ENCODE peak calls at places on chromosomes 4 and X, in ten cellular contexts. W, R, J, A, Q, X, Z, K, B and H are unnamed samples.

GRCh38 chr4:139841464-139842195 is 176.0 kb downstream of the MGST2 start:
- DNase-seq in W (no peak), R (no peak), J (no peak), A (no peak), Q (peak), X (no peak), Z (no peak), K (no peak), B (no peak), H (no peak)

GRCh38 chr4:101155859-101156430 is 191.4 kb downstream of the PPP3CA start:
- DNase-seq in W (no peak), R (no peak), J (no peak), A (no peak), Q (no peak), X (peak), Z (no peak), K (no peak), B (no peak), H (no peak)

GRCh38 chrX:10187421-10187820 is 30.6 kb downstream of the CLCN4 start:
- DNase-seq in W (no peak), R (no peak), J (no peak), A (no peak), Q (no peak), X (no peak), Z (no peak), K (no peak), B (no peak), H (no peak)

GRCh38 chrX:20433376-20433775 is 166.7 kb upstream of the RPS6KA3 start:
- DNase-seq in W (no peak), R (no peak), J (no peak), A (no peak), Q (no peak), X (no peak), Z (no peak), K (peak), B (no peak), H (no peak)

GRCh38 chrX:78019586-78020483 is 50.4 kb upstream of the PGAM4 start:
- DNase-seq in W (no peak), R (no peak), J (no peak), A (no peak), Q (peak), X (no peak), Z (no peak), K (no peak), B (no peak), H (no peak)

GRCh38 chr4:10590896-10591295 is 93.7 kb downstream of the CLNK start:
- DNase-seq in W (no peak), R (no peak), J (no peak), A (no peak), Q (no peak), X (no peak), Z (no peak), K (peak), B (no peak), H (no peak)

GRCh38 chrX:24494544-24495113 is 29.5 kb downstream of the PDK3 start:
- DNase-seq in W (no peak), R (no peak), J (peak), A (no peak), Q (peak), X (no peak), Z (no peak), K (peak), B (no peak), H (no peak)

GRCh38 chrX:108139303-108139702 is 47.7 kb downstream of the ATG4A start:
- DNase-seq in W (no peak), R (no peak), J (no peak), A (no peak), Q (peak), X (no peak), Z (peak), K (no peak), B (no peak), H (no peak)

GRCh38 chrX:112477653-112478052 is 202.1 kb downstream of the LHFPL1 start:
- DNase-seq in W (no peak), R (no peak), J (no peak), A (no peak), Q (no peak), X (no peak), Z (no peak), K (no peak), B (no peak), H (no peak)

GRCh38 chrX:50448565-50448964 is 22.1 kb downstream of the DGKK start:
- DNase-seq in W (no peak), R (no peak), J (no peak), A (no peak), Q (peak), X (no peak), Z (peak), K (peak), B (no peak), H (no peak)

GRCh38 chrX:72685810-72686465 is 28.2 kb downstream of the PHKA1 start:
- DNase-seq in W (no peak), R (no peak), J (peak), A (no peak), Q (peak), X (no peak), Z (no peak), K (no peak), B (no peak), H (no peak)

GRCh38 chr4:118865091-118865708 is 23.5 kb upstream of the SYNPO2 start:
- DNase-seq in W (no peak), R (no peak), J (no peak), A (no peak), Q (peak), X (peak), Z (peak), K (peak), B (peak), H (no peak)

GRCh38 chr4:40306991-40307390 is 28.1 kb upstream of the CHRNA9 start:
- DNase-seq in W (no peak), R (no peak), J (no peak), A (no peak), Q (no peak), X (no peak), Z (no peak), K (no peak), B (no peak), H (no peak)

GRCh38 chr4:8039290-8039689 is 99.6 kb upstream of the AFAP1 start:
- DNase-seq in W (no peak), R (no peak), J (no peak), A (no peak), Q (no peak), X (no peak), Z (peak), K (no peak), B (no peak), H (peak)

GRCh38 chr4:184437988-184438774 is 36.2 kb downstream of the IRF2 start:
- DNase-seq in W (no peak), R (no peak), J (no peak), A (no peak), Q (peak), X (no peak), Z (no peak), K (no peak), B (no peak), H (no peak)

GRCh38 chrX:39401483-39402110 is 600.3 kb downstream of the MID1IP1 start:
- DNase-seq in W (no peak), R (no peak), J (no peak), A (no peak), Q (no peak), X (peak), Z (no peak), K (no peak), B (no peak), H (no peak)

GRCh38 chr4:138175337-138175794 is 66.8 kb downstream of the SLC7A11 start:
- DNase-seq in W (no peak), R (no peak), J (no peak), A (no peak), Q (no peak), X (no peak), Z (no peak), K (peak), B (no peak), H (no peak)

GRCh38 chr4:77308843-77309242 is 151.8 kb downstream of the CCNG2 start:
- DNase-seq in W (no peak), R (no peak), J (peak), A (peak), Q (peak), X (no peak), Z (peak), K (peak), B (no peak), H (no peak)

GRCh38 chr4:82201303-82201702 is 172.5 kb downstream of the HNRNPD start:
- DNase-seq in W (no peak), R (no peak), J (no peak), A (no peak), Q (no peak), X (no peak), Z (no peak), K (peak), B (no peak), H (no peak)

GRCh38 chrX:71366674-71367256 is 608 bp downstream of the TAF1 start:
- DNase-seq in W (no peak), R (peak), J (no peak), A (no peak), Q (peak), X (peak), Z (peak), K (peak), B (peak), H (peak)

GRCh38 chr4:38928886-38929285 is 61.3 kb downstream of the FAM114A1 start:
- DNase-seq in W (no peak), R (no peak), J (no peak), A (no peak), Q (no peak), X (no peak), Z (no peak), K (no peak), B (no peak), H (no peak)

GRCh38 chr4:166887457-166887856 is 346.8 kb downstream of the SPOCK3 start:
- DNase-seq in W (no peak), R (no peak), J (no peak), A (no peak), Q (no peak), X (no peak), Z (no peak), K (no peak), B (no peak), H (no peak)

GRCh38 chr4:171846232-171846631 is 33.0 kb downstream of the GALNTL6 start:
- DNase-seq in W (no peak), R (no peak), J (no peak), A (peak), Q (peak), X (peak), Z (peak), K (peak), B (no peak), H (no peak)

GRCh38 chr4:7067147-7067522 is 729 bp downstream of the GRPEL1 start:
- DNase-seq in W (no peak), R (peak), J (no peak), A (no peak), Q (no peak), X (peak), Z (no peak), K (peak), B (peak), H (peak)

GRCh38 chrX:150293311-150294013 is 69.7 kb upstream of the MAMLD1 start:
- DNase-seq in W (no peak), R (no peak), J (no peak), A (no peak), Q (no peak), X (no peak), Z (no peak), K (no peak), B (no peak), H (no peak)

GRCh38 chr4:67035501-67035900 is 509.8 kb downstream of the CENPC start:
- DNase-seq in W (no peak), R (no peak), J (no peak), A (no peak), Q (peak), X (no peak), Z (no peak), K (peak), B (no peak), H (no peak)

GRCh38 chr4:168621806-168622589 is 125.1 kb downstream of the PALLD start:
- DNase-seq in W (no peak), R (no peak), J (peak), A (no peak), Q (no peak), X (no peak), Z (no peak), K (peak), B (no peak), H (no peak)

GRCh38 chr4:23373269-23373668 is 516.6 kb downstream of the PPARGC1A start:
- DNase-seq in W (no peak), R (no peak), J (no peak), A (no peak), Q (peak), X (peak), Z (peak), K (peak), B (peak), H (peak)

GRCh38 chr4:142402156-142402555 is 443.9 kb downstream of the INPP4B start:
- DNase-seq in W (no peak), R (no peak), J (no peak), A (no peak), Q (peak), X (no peak), Z (no peak), K (no peak), B (no peak), H (no peak)

GRCh38 chr4:109967798-109968520 is 55.3 kb downstream of the EGF start:
- DNase-seq in W (no peak), R (no peak), J (no peak), A (no peak), Q (peak), X (no peak), Z (no peak), K (peak), B (no peak), H (no peak)

GRCh38 chrX:154809939-154810665 is 4.8 kb upstream of the MPP1 start:
- DNase-seq in W (no peak), R (no peak), J (no peak), A (no peak), Q (peak), X (peak), Z (no peak), K (peak), B (no peak), H (no peak)